ENCODE peak calls at places on chromosomes 12 and 14, in seven cellular contexts. E is stimulated activated CD8-positive, alpha-beta memory T cell treated with anti-CD3 and anti-CD28 coated beads, Interleukin-2, amount 100 ng/mL, for 1 hour; I is cerebellum; X is transverse colon; D is cardiac fibroblast; R is activated effector memory CD4-positive, alpha-beta T cell treated with anti-CD3 and anti-CD28 coated beads, Interleukin-2, amount 50 U/mL, for 16 hours; Y is psoas muscle. U is an unnamed sample.
A peak's percentile ranks its signal among the peaks of the same experiment; 100 is the strongest.

GRCh38 chr12:99911967-99912366 is 72.8 kb downstream of the ANKS1B start:
- DNase-seq in E (no peak), Y (no peak), D (no peak), R (no peak), I (no peak), X (no peak), U (no peak)

GRCh38 chr12:62319058-62319457 is 58.9 kb downstream of the USP15 start:
- DNase-seq in R (no peak), Y (no peak), X (no peak), E (no peak), D (no peak), I (no peak), U (no peak)

GRCh38 chr14:62885451-62885850 is 159.8 kb downstream of the KCNH5 start:
- DNase-seq in E (no peak), R (no peak), I (no peak), X (no peak), D (no peak), Y (no peak), U (no peak)

GRCh38 chr12:4270016-4270669 is 3.4 kb upstream of the CCND2 start:
- DNase-seq in E (no peak), X (peak; percentile 66), D (no peak), R (peak; percentile 83), Y (no peak), I (no peak), U (no peak)

GRCh38 chr12:94571556-94571955 is 78.8 kb downstream of the TMCC3 start:
- DNase-seq in E (no peak), R (no peak), Y (no peak), D (peak; percentile 91), X (peak; percentile 81), I (no peak), U (no peak)

GRCh38 chr12:130715996-130716917 is at the start of gene RIMBP2:
- DNase-seq in X (no peak), Y (no peak), D (peak; percentile 29), R (no peak), I (no peak), E (no peak), U (no peak)

GRCh38 chr12:7711133-7711532 is at the start of gene DPPA3:
- DNase-seq in D (no peak), E (no peak), X (no peak), R (no peak), Y (no peak), I (no peak), U (no peak)

GRCh38 chr12:102965281-102966155 is 8.0 kb downstream of the ASCL1 start:
- DNase-seq in D (no peak), I (no peak), X (no peak), Y (no peak), R (no peak), E (no peak), U (no peak)

GRCh38 chr12:5081016-5081415 is 37.3 kb downstream of the KCNA5 start:
- DNase-seq in R (no peak), X (no peak), D (no peak), E (no peak), Y (peak; percentile 25), I (peak; percentile 94), U (no peak)

GRCh38 chr12:72974954-72975555 is 702.9 kb downstream of the TRHDE start:
- DNase-seq in Y (no peak), E (no peak), X (no peak), R (no peak), I (no peak), D (no peak), U (no peak)

GRCh38 chr12:84497819-84498218 is 414.8 kb downstream of the SLC6A15 start:
- DNase-seq in X (no peak), Y (no peak), I (no peak), R (no peak), E (no peak), D (peak; percentile 27), U (no peak)